ENCODE peak calls at places on chromosomes 5 and 9, in six cellular contexts. N, P, S, Y, F and I are unnamed samples.

GRCh38 chr5:28807230-28807629 is 1768.8 kb upstream of the CDH9 start:
- DNase-seq in N (no peak), P (peak; percentile 0), S (no peak), Y (no peak), F (no peak), I (no peak)

GRCh38 chr9:127133739-127134167 is 11.3 kb upstream of the ANGPTL2 start:
- DNase-seq in N (peak; percentile 84), P (no peak), S (peak; percentile 73), Y (no peak), F (peak; percentile 73), I (peak; percentile 89)

GRCh38 chr5:180522350-180522749 is 28.2 kb downstream of the CNOT6 start:
- DNase-seq in N (no peak), P (no peak), S (no peak), Y (no peak), F (no peak), I (no peak)

GRCh38 chr9:129613520-129614175 is 7.3 kb downstream of the C9orf50 start:
- DNase-seq in N (no peak), P (no peak), S (no peak), Y (no peak), F (no peak), I (no peak)

GRCh38 chr9:91495450-91495849 is 71.8 kb upstream of the NFIL3 start:
- DNase-seq in N (peak; percentile 54), P (peak; percentile 86), S (no peak), Y (no peak), F (no peak), I (no peak)

GRCh38 chr5:96487859-96488258 is 54.8 kb upstream of the PCSK1 start:
- DNase-seq in N (no peak), P (no peak), S (no peak), Y (no peak), F (no peak), I (no peak)

GRCh38 chr9:99213197-99213596 is 8.5 kb downstream of the ALG2 start:
- DNase-seq in N (no peak), P (no peak), S (no peak), Y (no peak), F (no peak), I (no peak)

GRCh38 chr9:125536184-125537152 is 170.5 kb downstream of the MAPKAP1 start:
- DNase-seq in N (no peak), P (peak; percentile 73), S (no peak), Y (no peak), F (no peak), I (no peak)

GRCh38 chr9:37543468-37543867 is 32.7 kb downstream of the FBXO10 start:
- DNase-seq in N (no peak), P (no peak), S (no peak), Y (no peak), F (no peak), I (no peak)

GRCh38 chr9:7147136-7148090 is 389.6 kb downstream of the KDM4C start:
- DNase-seq in N (no peak), P (no peak), S (no peak), Y (no peak), F (peak; percentile 57), I (peak; percentile 90)

GRCh38 chr5:43121565-43122484 is 1.1 kb downstream of the ZNF131 start:
- DNase-seq in N (no peak), P (peak; percentile 48), S (no peak), Y (peak; percentile 38), F (no peak), I (peak; percentile 30)

GRCh38 chr5:41270423-41271251 is 57.3 kb upstream of the C6 start:
- DNase-seq in N (no peak), P (peak; percentile 34), S (peak; percentile 67), Y (peak; percentile 12), F (no peak), I (no peak)

GRCh38 chr9:78006734-78007133 is 24.9 kb downstream of the GNAQ start:
- DNase-seq in N (no peak), P (no peak), S (no peak), Y (no peak), F (no peak), I (no peak)

GRCh38 chr5:138650196-138650595 is 75.0 kb upstream of the HSPA9 start:
- DNase-seq in N (no peak), P (no peak), S (no peak), Y (no peak), F (no peak), I (no peak)

GRCh38 chr5:85512896-85513295 is 1104.8 kb upstream of the COX7C start:
- DNase-seq in N (peak; percentile 33), P (no peak), S (no peak), Y (no peak), F (peak; percentile 4), I (no peak)

GRCh38 chr9:35842795-35843194 is 13.8 kb downstream of the TMEM8B start:
- DNase-seq in N (no peak), P (no peak), S (no peak), Y (no peak), F (no peak), I (no peak)

GRCh38 chr5:18321516-18321915 is 687.3 kb downstream of the TAF11L14 start:
- DNase-seq in N (no peak), P (no peak), S (no peak), Y (no peak), F (no peak), I (no peak)

GRCh38 chr5:160919610-160920009 is 67.6 kb upstream of the ATP10B start:
- DNase-seq in N (no peak), P (no peak), S (no peak), Y (no peak), F (no peak), I (no peak)

GRCh38 chr5:173496129-173496882 is 120.1 kb downstream of the BOD1 start:
- DNase-seq in N (peak; percentile 33), P (no peak), S (peak; percentile 41), Y (no peak), F (no peak), I (peak; percentile 39)

GRCh38 chr9:126965541-126966428 is 51.2 kb downstream of the RALGPS1 start:
- DNase-seq in N (peak; percentile 54), P (peak; percentile 27), S (peak; percentile 86), Y (peak; percentile 80), F (peak; percentile 39), I (peak; percentile 66)

GRCh38 chr5:14447958-14448881 is 133.4 kb upstream of the OTULINL start:
- DNase-seq in N (no peak), P (no peak), S (no peak), Y (no peak), F (no peak), I (no peak)

DNA sequence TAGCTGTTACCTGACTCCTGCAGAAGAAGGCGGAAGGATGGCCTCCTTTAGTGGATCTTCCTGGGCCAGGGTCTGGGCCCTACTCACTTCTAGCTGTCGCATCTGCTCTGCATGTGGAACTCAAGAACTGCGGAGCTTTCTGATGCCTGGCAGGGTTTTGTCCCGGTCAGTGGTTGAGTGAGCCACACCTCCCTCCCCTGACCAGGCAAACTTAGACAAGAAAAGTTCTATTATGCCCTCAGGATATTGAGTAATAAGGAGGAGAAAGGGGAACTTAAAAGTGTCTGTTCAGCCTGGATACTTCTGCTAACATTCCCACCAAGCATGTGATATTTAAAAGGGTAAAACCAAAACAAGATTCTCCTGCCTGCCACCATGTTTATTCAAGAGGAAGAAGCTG is at the start of gene FYB1:
- DNase-seq in N (no peak), P (peak; percentile 94), S (no peak), Y (no peak), F (peak; percentile 49), I (peak; percentile 36)
- H3K4me1 ChIP-seq in N (peaks cover 27% of the 10 kb centered on the region), P (peaks cover 17% of the 10 kb centered on the region), S (peaks cover 3% of the 10 kb centered on the region), Y (peaks cover 22% of the 10 kb centered on the region), F (peaks cover 34% of the 10 kb centered on the region), I (peaks cover 25% of the 10 kb centered on the region)

DNA sequence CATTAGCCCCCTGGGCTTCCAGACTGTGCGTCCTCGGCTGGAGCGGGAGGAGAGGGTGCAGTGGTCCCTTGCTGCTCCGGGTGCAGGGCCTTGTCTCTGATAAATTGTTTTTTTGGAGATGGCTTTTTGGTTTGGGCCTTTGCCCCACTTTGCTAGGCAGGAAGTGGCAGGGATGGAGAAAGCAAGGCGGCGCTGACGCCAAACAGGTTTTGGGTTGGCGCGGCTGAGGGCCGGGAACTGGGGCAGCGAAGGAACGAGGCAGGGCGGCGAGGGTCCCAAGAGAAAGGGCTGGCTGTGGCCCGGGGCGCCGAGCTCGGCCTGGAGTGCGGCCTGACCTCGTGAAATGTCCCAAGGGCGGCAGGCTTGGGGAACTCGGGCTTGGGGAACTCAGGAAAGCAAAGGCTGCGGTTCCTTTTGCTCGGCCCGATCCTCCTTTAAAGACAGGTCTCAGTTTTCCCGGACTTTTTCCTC is 4.1 kb downstream of the LHX2 start:
- DNase-seq in N (no peak), P (no peak), S (peak; percentile 78), Y (no peak), F (no peak), I (no peak)
- H3K4me1 ChIP-seq in N (peaks cover 5% of the 10 kb centered on the region), P (peaks cover 8% of the 10 kb centered on the region), S (no peaks in the 10 kb centered on the region), Y (peaks cover 6% of the 10 kb centered on the region), F (peaks cover 3% of the 10 kb centered on the region), I (peaks cover 18% of the 10 kb centered on the region)

DNA sequence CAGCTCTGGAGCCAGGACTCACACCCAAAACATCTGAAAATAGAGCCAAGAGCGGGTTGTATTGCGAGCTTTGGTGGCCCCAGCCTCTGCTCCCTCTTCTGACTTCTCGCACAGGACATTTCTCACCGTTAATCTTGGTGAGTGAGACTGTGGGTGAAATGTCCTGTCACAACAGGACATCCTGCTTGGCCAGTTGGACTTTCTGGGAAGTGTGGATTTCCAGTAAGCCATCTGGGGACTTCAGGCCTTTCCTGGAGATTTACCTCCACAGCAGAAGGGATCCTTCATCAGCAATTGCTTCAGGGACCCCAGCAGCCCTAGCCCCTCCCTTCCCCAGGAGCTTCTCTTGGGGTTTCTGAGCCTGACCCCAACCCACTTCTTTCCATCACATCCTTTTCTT is 50.5 kb upstream of the GADD45G start:
- DNase-seq in N (no peak), P (no peak), S (no peak), Y (no peak), F (no peak), I (no peak)
- H3K4me1 ChIP-seq in N (no peaks in the 10 kb centered on the region), P (peaks cover 8% of the 10 kb centered on the region), S (no peaks in the 10 kb centered on the region), Y (peaks cover 11% of the 10 kb centered on the region), F (no peaks in the 10 kb centered on the region), I (no peaks in the 10 kb centered on the region)

DNA sequence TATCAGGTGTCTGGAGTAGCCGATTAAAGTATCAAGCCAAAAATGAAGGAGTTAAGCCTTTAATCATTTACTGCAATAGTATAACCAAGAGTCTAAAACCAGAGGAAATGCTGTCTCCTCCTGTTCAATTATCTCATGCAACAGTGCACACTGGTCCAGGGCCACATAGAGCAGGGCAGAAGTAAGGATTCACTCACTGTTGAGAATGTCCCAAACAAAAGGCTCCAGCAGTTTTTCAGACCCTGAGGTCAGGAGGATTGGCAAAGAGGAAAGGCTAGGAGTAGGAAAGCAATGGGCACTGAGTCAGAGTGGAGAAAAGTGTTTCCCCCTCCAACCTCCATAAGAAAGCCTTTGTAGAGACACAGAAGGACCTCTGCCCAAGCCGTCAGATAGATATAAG is 168.2 kb downstream of the RNF180 start:
- DNase-seq in N (no peak), P (no peak), S (no peak), Y (no peak), F (no peak), I (no peak)
- H3K4me1 ChIP-seq in N (no peaks in the 10 kb centered on the region), P (no peaks in the 10 kb centered on the region), S (no peaks in the 10 kb centered on the region), Y (no peaks in the 10 kb centered on the region), F (peaks cover 14% of the 10 kb centered on the region), I (peaks cover 16% of the 10 kb centered on the region)

GRCh38 chr5:150143725-150144058 is 12.0 kb downstream of the PDGFRB start:
- DNase-seq in N (no peak), P (no peak), S (peak; percentile 57), Y (no peak), F (no peak), I (no peak)
- H3K4me1 ChIP-seq in N (peaks cover 83% of the 10 kb centered on the region), P (peaks cover 15% of the 10 kb centered on the region), S (peaks cover 23% of the 10 kb centered on the region), Y (peaks cover 56% of the 10 kb centered on the region), F (peaks cover 10% of the 10 kb centered on the region), I (no peaks in the 10 kb centered on the region)

GRCh38 chr5:142823176-142823575 is 53.0 kb downstream of the ARHGAP26 start:
- DNase-seq in N (no peak), P (no peak), S (no peak), Y (no peak), F (no peak), I (no peak)
- H3K4me1 ChIP-seq in N (peaks cover 88% of the 10 kb centered on the region), P (peaks cover 51% of the 10 kb centered on the region), S (peaks cover 12% of the 10 kb centered on the region), Y (peaks cover 96% of the 10 kb centered on the region), F (peaks cover 34% of the 10 kb centered on the region), I (peaks cover 41% of the 10 kb centered on the region)